ENCODE peak calls at places on chromosomes 6 and 20, in nine cellular contexts. I, L, C, F, G, M, H, A and K are unnamed samples.

GRCh38 chr6:13614126-13614925 is 809 bp upstream of the NOL7 start:
- DNase-seq in I (peak), L (peak), C (no peak), F (no peak), G (peak), M (peak), H (no peak), A (peak), K (no peak)

GRCh38 chr6:147117009-147117408 is 87.2 kb upstream of the STXBP5 start:
- DNase-seq in I (no peak), L (no peak), C (no peak), F (no peak), G (no peak), M (no peak), H (no peak), A (no peak), K (no peak)

GRCh38 chr6:2166717-2167116 is 78.7 kb downstream of the GMDS start:
- DNase-seq in I (no peak), L (no peak), C (no peak), F (peak), G (no peak), M (peak), H (no peak), A (peak), K (no peak)

GRCh38 chr20:62602550-62602949 is 39.8 kb upstream of the SLCO4A1 start:
- DNase-seq in I (no peak), L (peak), C (peak), F (peak), G (peak), M (peak), H (no peak), A (no peak), K (no peak)

GRCh38 chr6:170206931-170207431 is 83.9 kb downstream of the DLL1 start:
- DNase-seq in I (no peak), L (no peak), C (no peak), F (no peak), G (no peak), M (peak), H (no peak), A (no peak), K (no peak)

GRCh38 chr6:105560611-105561066 is 157.8 kb upstream of the PREP start:
- DNase-seq in I (peak), L (no peak), C (no peak), F (peak), G (no peak), M (no peak), H (no peak), A (no peak), K (no peak)

GRCh38 chr6:225121-225721 is 67.1 kb upstream of the DUSP22 start:
- DNase-seq in I (no peak), L (peak), C (peak), F (peak), G (no peak), M (no peak), H (no peak), A (no peak), K (no peak)

GRCh38 chr20:3248167-3248992 is 9.4 kb upstream of the SLC4A11 start:
- DNase-seq in I (peak), L (no peak), C (peak), F (no peak), G (peak), M (peak), H (no peak), A (peak), K (no peak)

GRCh38 chr6:125839879-125840278 is 49.1 kb downstream of the NCOA7 start:
- DNase-seq in I (no peak), L (no peak), C (no peak), F (no peak), G (no peak), M (no peak), H (no peak), A (no peak), K (no peak)

GRCh38 chr20:62342910-62343309 is 24.2 kb downstream of the LAMA5 start:
- DNase-seq in I (no peak), L (no peak), C (no peak), F (no peak), G (no peak), M (no peak), H (no peak), A (no peak), K (no peak)

GRCh38 chr6:20554326-20554725 is 20.1 kb downstream of the CDKAL1 start:
- DNase-seq in I (peak), L (no peak), C (no peak), F (no peak), G (no peak), M (no peak), H (no peak), A (no peak), K (no peak)

GRCh38 chr6:136823128-136823660 is 802 bp downstream of the PEX7 start:
- DNase-seq in I (no peak), L (peak), C (no peak), F (no peak), G (peak), M (no peak), H (no peak), A (peak), K (no peak)

GRCh38 chr6:10014561-10014960 is 400.3 kb downstream of the TFAP2A start:
- DNase-seq in I (peak), L (no peak), C (no peak), F (no peak), G (no peak), M (no peak), H (no peak), A (no peak), K (peak)

GRCh38 chr6:25919657-25920056 is 10.8 kb downstream of the SLC17A2 start:
- DNase-seq in I (no peak), L (no peak), C (no peak), F (no peak), G (no peak), M (no peak), H (no peak), A (no peak), K (no peak)

GRCh38 chr20:43292221-43292620 is 102.5 kb upstream of the PTPRT start:
- DNase-seq in I (no peak), L (no peak), C (no peak), F (no peak), G (no peak), M (no peak), H (no peak), A (no peak), K (no peak)

GRCh38 chr20:62825994-62826645 is 9.3 kb downstream of the COL9A3 start:
- DNase-seq in I (no peak), L (peak), C (no peak), F (no peak), G (no peak), M (no peak), H (no peak), A (no peak), K (no peak)

GRCh38 chr20:53413188-53413631 is 180.4 kb downstream of the ZNF217 start:
- DNase-seq in I (no peak), L (peak), C (no peak), F (no peak), G (peak), M (peak), H (peak), A (peak), K (no peak)

GRCh38 chr20:54479138-54479906 is 3.9 kb downstream of the DOK5 start:
- DNase-seq in I (peak), L (no peak), C (no peak), F (no peak), G (no peak), M (no peak), H (no peak), A (no peak), K (no peak)

GRCh38 chr20:62642666-62643520 is 590 bp downstream of the SLCO4A1 start:
- DNase-seq in I (peak), L (peak), C (peak), F (peak), G (no peak), M (peak), H (no peak), A (peak), K (no peak)

GRCh38 chr6:16540804-16541752 is 220.2 kb downstream of the ATXN1 start:
- DNase-seq in I (peak), L (no peak), C (peak), F (no peak), G (peak), M (no peak), H (no peak), A (no peak), K (no peak)
- TF ChIP-seq CTCF in I (no peak), L (no peak), C (peak), F (no peak), G (no peak), M (no peak), H (no peak), A (no peak), K (no peak)

GRCh38 chr20:19973920-19974620 is 43.1 kb upstream of the NAA20 start:
- DNase-seq in I (peak), L (no peak), C (peak), F (peak), G (peak), M (peak), H (no peak), A (peak), K (no peak)
- H3K4me3 ChIP-seq in I (peak), L (no peak), C (peak), F (peak), G (peak), M (peak), H (no peak), A (no peak), K (peak)

DNA sequence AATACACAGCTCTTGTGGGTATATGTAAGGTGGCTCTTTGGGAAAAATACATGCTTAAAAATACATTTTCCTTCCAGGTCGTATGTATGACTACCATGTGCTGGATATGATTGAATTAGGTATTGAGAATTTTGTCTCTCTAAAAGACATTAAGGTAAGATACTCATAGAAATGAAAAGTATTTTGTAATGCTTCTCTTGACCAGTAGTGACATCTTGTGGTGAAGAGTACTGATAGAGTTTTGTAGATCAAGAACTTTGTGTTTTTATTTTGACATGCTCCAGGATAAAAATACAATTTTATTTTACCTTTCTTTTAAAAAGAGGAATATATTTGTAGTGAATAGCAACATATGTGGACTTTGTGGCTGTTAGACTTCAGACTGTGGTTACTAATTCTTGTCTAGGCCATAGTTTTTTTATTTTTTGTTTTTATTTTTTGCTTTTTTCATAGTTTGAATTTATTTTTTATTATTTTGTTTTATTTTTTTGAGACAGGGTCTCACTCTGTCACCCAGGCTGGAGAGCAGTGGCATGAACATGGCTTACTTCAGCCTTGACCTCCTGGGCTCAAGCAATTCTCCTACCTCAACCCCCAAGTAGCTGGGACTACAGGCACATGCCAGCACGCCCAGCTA is 17.9 kb downstream of the RPF2 start:
- DNase-seq in I (peak), L (no peak), C (no peak), F (peak), G (no peak), M (no peak), H (no peak), A (no peak), K (no peak)
- TF ChIP-seq CTCF in I (peak), L (peak), C (peak), F (peak), G (peak), M (no peak), H (no peak), A (no peak), K (no peak)

DNA sequence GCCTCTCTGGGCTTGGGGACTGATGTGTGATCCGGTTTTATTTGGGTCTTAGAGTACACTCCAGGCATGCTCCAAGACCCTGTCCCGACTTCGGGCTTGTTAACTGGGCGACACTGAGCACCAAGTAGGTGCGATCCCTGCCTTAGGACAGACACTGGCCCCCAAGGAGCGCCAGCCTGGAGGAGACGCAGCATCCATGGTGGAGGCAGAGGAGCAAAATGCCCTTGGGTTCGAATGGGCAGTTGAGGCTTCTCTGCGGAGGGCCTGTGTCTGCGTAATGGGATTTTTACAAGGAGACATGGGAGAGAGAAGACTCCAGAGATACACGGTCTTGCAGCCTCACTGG is 593 bp upstream of the LEMD2 start:
- DNase-seq in I (no peak), L (no peak), C (no peak), F (no peak), G (no peak), M (no peak), H (no peak), A (no peak), K (no peak)
- H3K4me3 ChIP-seq in I (peak), L (peak), C (peak), F (peak), G (peak), M (peak), H (no peak), A (no peak), K (peak)

GRCh38 chr6:99151634-99152344 is 197.7 kb downstream of the FAXC start:
- DNase-seq in I (no peak), L (peak), C (no peak), F (peak), G (no peak), M (peak), H (peak), A (peak), K (peak)

GRCh38 chr6:99146716-99147115 is 199.0 kb upstream of the FBXL4 start:
- DNase-seq in I (no peak), L (no peak), C (no peak), F (no peak), G (no peak), M (no peak), H (no peak), A (no peak), K (no peak)

GRCh38 chr6:99148111-99148510 is 200.4 kb upstream of the FBXL4 start:
- DNase-seq in I (no peak), L (no peak), C (no peak), F (no peak), G (no peak), M (no peak), H (no peak), A (no peak), K (no peak)

GRCh38 chr6:99148761-99149160 is 200.7 kb downstream of the FAXC start:
- DNase-seq in I (no peak), L (no peak), C (no peak), F (no peak), G (no peak), M (no peak), H (no peak), A (no peak), K (no peak)

DNA sequence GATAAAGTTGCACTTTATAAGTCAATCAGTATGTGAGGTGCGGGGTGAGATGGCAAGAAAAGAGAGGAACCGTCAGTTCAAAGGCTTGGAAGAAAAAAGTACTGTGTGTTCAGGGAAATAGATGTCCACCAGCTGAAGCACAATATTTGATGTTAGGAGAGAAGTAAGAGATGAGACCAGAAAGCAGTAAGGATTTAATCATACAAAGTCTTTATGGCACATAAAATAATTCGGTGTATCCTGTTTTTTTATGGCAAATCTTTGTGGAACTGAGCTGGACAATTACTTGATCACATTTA is 197.2 kb downstream of the FAXC start:
- DNase-seq in I (no peak), L (no peak), C (no peak), F (no peak), G (no peak), M (no peak), H (no peak), A (no peak), K (no peak)
- TF ChIP-seq CTCF in I (no peak), L (no peak), C (no peak), F (no peak), G (no peak), M (no peak), H (no peak), A (no peak), K (no peak)

GRCh38 chr6:52516269-52516668 is 60.6 kb downstream of the TRAM2 start:
- DNase-seq in I (no peak), L (no peak), C (no peak), F (no peak), G (no peak), M (no peak), H (no peak), A (no peak), K (no peak)

GRCh38 chr6:52517502-52518278 is 59.2 kb downstream of the TRAM2 start:
- DNase-seq in I (peak), L (no peak), C (peak), F (peak), G (peak), M (peak), H (peak), A (peak), K (peak)

GRCh38 chr6:52519618-52520017 is 57.2 kb downstream of the TRAM2 start:
- DNase-seq in I (no peak), L (no peak), C (no peak), F (no peak), G (no peak), M (no peak), H (no peak), A (no peak), K (no peak)

GRCh38 chr6:52516943-52517342 is 59.9 kb downstream of the TRAM2 start:
- DNase-seq in I (no peak), L (no peak), C (no peak), F (no peak), G (no peak), M (no peak), H (no peak), A (no peak), K (no peak)

DNA sequence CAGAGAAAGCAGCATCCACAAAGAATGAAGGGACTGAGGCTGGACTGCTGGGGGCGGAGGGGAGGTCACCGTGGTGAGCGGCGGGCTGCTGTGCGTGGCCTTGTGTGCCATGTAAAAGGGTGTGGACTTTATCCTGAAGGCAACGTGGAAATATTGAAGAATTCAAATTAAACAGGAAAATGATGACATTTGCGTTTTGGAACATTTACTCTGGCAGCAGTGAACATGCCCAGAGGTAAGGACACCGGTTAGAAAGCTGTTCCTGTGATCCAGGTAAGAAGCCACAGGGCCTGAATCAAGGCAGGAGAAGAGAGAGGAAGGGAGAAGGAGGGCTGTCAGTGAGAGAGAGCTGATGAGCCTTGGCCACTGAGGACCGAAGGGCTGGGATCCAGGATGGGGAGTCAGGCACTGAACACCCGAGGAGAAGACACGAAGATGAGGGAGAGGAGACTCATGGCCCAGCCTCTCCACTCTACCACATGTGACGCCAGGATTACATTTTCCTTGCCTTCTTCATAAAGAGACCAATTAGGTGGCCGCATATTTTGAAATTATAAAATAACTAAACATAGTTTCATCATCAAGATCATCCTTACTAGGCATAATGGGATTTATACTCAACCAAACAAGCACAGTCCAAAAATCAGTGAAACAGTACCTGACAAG is 58.4 kb downstream of the TRAM2 start:
- DNase-seq in I (no peak), L (no peak), C (no peak), F (no peak), G (no peak), M (no peak), H (no peak), A (no peak), K (no peak)
- H3K4me3 ChIP-seq in I (no peak), L (no peak), C (peak), F (no peak), G (no peak), M (no peak), H (no peak), A (no peak), K (peak)

GRCh38 chr6:7996538-7997225 is 67.5 kb downstream of the BLOC1S5 start:
- DNase-seq in I (peak), L (no peak), C (peak), F (peak), G (no peak), M (no peak), H (no peak), A (no peak), K (no peak)

GRCh38 chr6:7991536-7991935 is 72.7 kb downstream of the BLOC1S5 start:
- DNase-seq in I (no peak), L (no peak), C (no peak), F (no peak), G (no peak), M (no peak), H (no peak), A (no peak), K (no peak)

GRCh38 chr6:7993399-7993798 is 70.8 kb downstream of the BLOC1S5 start:
- DNase-seq in I (no peak), L (no peak), C (no peak), F (no peak), G (no peak), M (no peak), H (no peak), A (no peak), K (no peak)

GRCh38 chr6:7993952-7994351 is 70.2 kb downstream of the BLOC1S5 start:
- DNase-seq in I (no peak), L (no peak), C (no peak), F (no peak), G (no peak), M (no peak), H (no peak), A (no peak), K (no peak)

DNA sequence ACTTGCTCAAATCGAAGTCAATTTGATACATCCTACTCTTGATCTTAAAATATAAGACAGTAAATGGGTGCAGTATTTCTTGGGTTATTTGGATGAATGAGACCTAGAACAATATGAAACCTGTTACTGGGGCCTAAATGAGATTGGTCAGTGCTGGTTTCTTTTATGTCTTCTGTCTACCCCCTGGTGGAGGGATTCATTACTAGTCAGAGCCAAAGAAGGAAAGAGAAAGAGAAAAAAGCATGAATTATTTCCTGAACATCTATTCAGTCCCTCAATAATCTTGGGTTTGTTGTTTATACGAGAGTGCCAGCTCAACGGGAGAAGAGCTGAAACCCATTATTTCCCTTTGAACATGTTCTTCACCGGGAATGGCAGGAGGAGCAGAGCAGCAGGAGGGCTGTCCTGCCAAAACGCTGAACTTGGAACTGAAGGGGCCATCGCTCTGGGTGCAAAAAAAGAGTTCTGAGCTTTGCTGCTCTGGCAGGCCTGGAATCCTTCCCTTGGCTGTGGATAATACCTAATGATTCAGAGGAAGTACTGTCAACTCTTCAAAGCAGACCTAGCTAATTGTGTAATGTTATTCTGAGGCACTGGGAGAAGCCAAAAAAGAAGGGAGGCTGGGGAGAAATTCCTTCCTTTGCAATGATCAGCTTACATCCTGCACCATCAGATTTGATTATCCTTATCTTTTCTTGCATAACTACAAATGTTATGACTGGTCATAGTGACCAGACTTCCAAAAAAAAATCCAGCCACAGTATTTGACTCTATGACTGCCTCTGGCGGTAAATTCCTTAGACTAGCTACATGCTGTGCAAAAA is 72.0 kb downstream of the BLOC1S5 start:
- DNase-seq in I (peak), L (no peak), C (peak), F (peak), G (no peak), M (no peak), H (no peak), A (no peak), K (no peak)
- TF ChIP-seq CTCF in I (peak), L (no peak), C (peak), F (peak), G (peak), M (no peak), H (peak), A (no peak), K (peak)